ENCODE peak calls at places on chromosomes 16 and 17, in ten cellular contexts. One of them, this sample, is unnamed.

GRCh38 chr17:74671031-74671771 is 41.5 kb downstream of the CD300LF start:
- DNase-seq in uterus: peak
- DNase-seq in GM23338: peak
- DNase-seq in LNCaP clone FGC: peak
- DNase-seq in body of pancreas: peak
- DNase-seq in breast epithelium: peak
- DNase-seq in cardiac fibroblast: peak
- DNase-seq in astrocyte of the cerebellum: peak
- DNase-seq in HAP-1: peak
- DNase-seq in A549: peak
- DNase-seq in this sample: peak

GRCh38 chr17:76676629-76677028 is 33.1 kb upstream of the ST6GALNAC1 start:
- DNase-seq in breast epithelium: no peak
- DNase-seq in cardiac fibroblast: no peak
- DNase-seq in HAP-1: no peak
- DNase-seq in uterus: no peak
- DNase-seq in A549: no peak
- DNase-seq in astrocyte of the cerebellum: no peak
- DNase-seq in GM23338: no peak
- DNase-seq in LNCaP clone FGC: no peak
- DNase-seq in body of pancreas: no peak
- DNase-seq in this sample: no peak

GRCh38 chr16:1788095-1788707 is 5.3 kb downstream of the IGFALS start:
- DNase-seq in body of pancreas: no peak
- DNase-seq in breast epithelium: no peak
- DNase-seq in A549: no peak
- DNase-seq in cardiac fibroblast: no peak
- DNase-seq in astrocyte of the cerebellum: no peak
- DNase-seq in uterus: no peak
- DNase-seq in LNCaP clone FGC: no peak
- DNase-seq in GM23338: no peak
- DNase-seq in HAP-1: no peak
- DNase-seq in this sample: peak

GRCh38 chr16:28292731-28293588 is 635 bp downstream of the SBK1 start:
- DNase-seq in LNCaP clone FGC: no peak
- DNase-seq in body of pancreas: peak
- DNase-seq in A549: no peak
- DNase-seq in astrocyte of the cerebellum: no peak
- DNase-seq in uterus: no peak
- DNase-seq in GM23338: peak
- DNase-seq in HAP-1: peak
- DNase-seq in breast epithelium: no peak
- DNase-seq in cardiac fibroblast: no peak
- DNase-seq in this sample: peak

GRCh38 chr17:29045734-29046133 is 2.8 kb downstream of the PIPOX start:
- DNase-seq in body of pancreas: no peak
- DNase-seq in HAP-1: no peak
- DNase-seq in GM23338: no peak
- DNase-seq in uterus: no peak
- DNase-seq in astrocyte of the cerebellum: no peak
- DNase-seq in A549: no peak
- DNase-seq in breast epithelium: no peak
- DNase-seq in LNCaP clone FGC: no peak
- DNase-seq in cardiac fibroblast: no peak
- DNase-seq in this sample: no peak

GRCh38 chr16:77723108-77723514 is 797 bp downstream of the NUDT7 start:
- DNase-seq in GM23338: no peak
- DNase-seq in uterus: peak
- DNase-seq in LNCaP clone FGC: no peak
- DNase-seq in astrocyte of the cerebellum: peak
- DNase-seq in body of pancreas: no peak
- DNase-seq in A549: no peak
- DNase-seq in cardiac fibroblast: peak
- DNase-seq in breast epithelium: no peak
- DNase-seq in HAP-1: no peak
- DNase-seq in this sample: no peak

GRCh38 chr17:29709861-29710849 is 87.4 kb upstream of the CORO6 start:
- DNase-seq in HAP-1: no peak
- DNase-seq in A549: no peak
- DNase-seq in GM23338: no peak
- DNase-seq in cardiac fibroblast: peak
- DNase-seq in body of pancreas: no peak
- DNase-seq in breast epithelium: no peak
- DNase-seq in uterus: no peak
- DNase-seq in astrocyte of the cerebellum: no peak
- DNase-seq in LNCaP clone FGC: no peak
- DNase-seq in this sample: no peak

GRCh38 chr16:54193656-54194007 is 93.0 kb downstream of the IRX3 start:
- DNase-seq in A549: peak
- DNase-seq in HAP-1: peak
- DNase-seq in LNCaP clone FGC: no peak
- DNase-seq in GM23338: peak
- DNase-seq in astrocyte of the cerebellum: peak
- DNase-seq in breast epithelium: peak
- DNase-seq in body of pancreas: peak
- DNase-seq in uterus: peak
- DNase-seq in cardiac fibroblast: peak
- DNase-seq in this sample: peak

GRCh38 chr17:15263680-15264079 is 1.4 kb downstream of the PMP22 start:
- DNase-seq in HAP-1: no peak
- DNase-seq in cardiac fibroblast: peak
- DNase-seq in astrocyte of the cerebellum: no peak
- DNase-seq in body of pancreas: no peak
- DNase-seq in uterus: no peak
- DNase-seq in LNCaP clone FGC: no peak
- DNase-seq in A549: no peak
- DNase-seq in GM23338: no peak
- DNase-seq in breast epithelium: no peak
- DNase-seq in this sample: no peak

GRCh38 chr16:72952404-72953301 is 95.3 kb downstream of the ZFHX3 start:
- DNase-seq in breast epithelium: no peak
- DNase-seq in A549: no peak
- DNase-seq in GM23338: no peak
- DNase-seq in astrocyte of the cerebellum: peak
- DNase-seq in cardiac fibroblast: peak
- DNase-seq in uterus: no peak
- DNase-seq in LNCaP clone FGC: peak
- DNase-seq in HAP-1: no peak
- DNase-seq in body of pancreas: no peak
- DNase-seq in this sample: no peak

GRCh38 chr17:64261422-64262124 is 1.5 kb downstream of the TEX2 start:
- DNase-seq in LNCaP clone FGC: no peak
- DNase-seq in body of pancreas: no peak
- DNase-seq in astrocyte of the cerebellum: no peak
- DNase-seq in A549: no peak
- DNase-seq in cardiac fibroblast: no peak
- DNase-seq in GM23338: no peak
- DNase-seq in breast epithelium: no peak
- DNase-seq in HAP-1: no peak
- DNase-seq in uterus: no peak
- DNase-seq in this sample: no peak

GRCh38 chr17:7956208-7956965 is 24.4 kb downstream of the CNTROB start:
- DNase-seq in astrocyte of the cerebellum: no peak
- DNase-seq in body of pancreas: no peak
- DNase-seq in A549: no peak
- DNase-seq in uterus: peak
- DNase-seq in breast epithelium: no peak
- DNase-seq in HAP-1: no peak
- DNase-seq in GM23338: no peak
- DNase-seq in cardiac fibroblast: peak
- DNase-seq in LNCaP clone FGC: no peak
- DNase-seq in this sample: no peak

GRCh38 chr17:55266958-55267688 is 2.4 kb downstream of the HLF start:
- DNase-seq in body of pancreas: no peak
- DNase-seq in GM23338: no peak
- DNase-seq in cardiac fibroblast: no peak
- DNase-seq in astrocyte of the cerebellum: no peak
- DNase-seq in HAP-1: no peak
- DNase-seq in uterus: no peak
- DNase-seq in breast epithelium: no peak
- DNase-seq in A549: no peak
- DNase-seq in LNCaP clone FGC: no peak
- DNase-seq in this sample: no peak
- H3K4me3 ChIP-seq in body of pancreas: no peak
- H3K4me3 ChIP-seq in GM23338: no peak
- H3K4me3 ChIP-seq in cardiac fibroblast: no peak
- H3K4me3 ChIP-seq in astrocyte of the cerebellum: no peak
- H3K4me3 ChIP-seq in HAP-1: no peak
- H3K4me3 ChIP-seq in uterus: peak
- H3K4me3 ChIP-seq in breast epithelium: peak
- H3K4me3 ChIP-seq in A549: no peak
- H3K4me3 ChIP-seq in LNCaP clone FGC: no peak
- H3K4me3 ChIP-seq in this sample: no peak

DNA sequence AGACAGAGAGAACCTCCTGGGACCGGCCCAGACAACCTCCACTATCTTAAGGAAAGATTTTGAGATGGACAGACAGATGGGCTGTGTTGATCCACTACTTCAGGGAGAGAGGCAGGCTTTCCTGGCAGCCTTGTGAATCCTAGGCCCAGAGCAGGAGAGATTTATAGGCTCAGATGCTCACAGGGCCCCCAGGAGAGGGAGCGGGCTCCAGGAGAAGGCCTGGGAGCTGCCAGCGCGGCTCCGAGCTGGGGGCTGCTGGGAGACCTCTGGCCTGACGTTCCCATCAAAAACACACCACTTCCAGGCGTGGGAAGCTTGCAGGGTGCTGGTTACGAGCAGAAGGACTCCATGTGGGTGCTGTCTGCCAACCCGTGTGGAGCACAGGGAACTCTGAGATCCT is 53.2 kb downstream of the MYH11 start:
- DNase-seq in A549: no peak
- DNase-seq in GM23338: no peak
- DNase-seq in HAP-1: no peak
- DNase-seq in cardiac fibroblast: no peak
- DNase-seq in uterus: peak
- DNase-seq in breast epithelium: no peak
- DNase-seq in body of pancreas: no peak
- DNase-seq in LNCaP clone FGC: no peak
- DNase-seq in astrocyte of the cerebellum: no peak
- DNase-seq in this sample: no peak
- H3K4me3 ChIP-seq in A549: no peak
- H3K4me3 ChIP-seq in GM23338: no peak
- H3K4me3 ChIP-seq in HAP-1: no peak
- H3K4me3 ChIP-seq in cardiac fibroblast: no peak
- H3K4me3 ChIP-seq in uterus: no peak
- H3K4me3 ChIP-seq in breast epithelium: no peak
- H3K4me3 ChIP-seq in body of pancreas: no peak
- H3K4me3 ChIP-seq in LNCaP clone FGC: no peak
- H3K4me3 ChIP-seq in astrocyte of the cerebellum: no peak
- H3K4me3 ChIP-seq in this sample: no peak

GRCh38 chr16:56617212-56618085 is 8.1 kb upstream of the MT1E start:
- DNase-seq in cardiac fibroblast: peak
- DNase-seq in uterus: peak
- DNase-seq in LNCaP clone FGC: no peak
- DNase-seq in HAP-1: no peak
- DNase-seq in breast epithelium: peak
- DNase-seq in astrocyte of the cerebellum: no peak
- DNase-seq in GM23338: peak
- DNase-seq in A549: no peak
- DNase-seq in body of pancreas: peak
- DNase-seq in this sample: peak
- H3K4me3 ChIP-seq in cardiac fibroblast: peak
- H3K4me3 ChIP-seq in uterus: peak
- H3K4me3 ChIP-seq in LNCaP clone FGC: no peak
- H3K4me3 ChIP-seq in HAP-1: no peak
- H3K4me3 ChIP-seq in breast epithelium: peak
- H3K4me3 ChIP-seq in astrocyte of the cerebellum: peak
- H3K4me3 ChIP-seq in GM23338: peak
- H3K4me3 ChIP-seq in A549: no peak
- H3K4me3 ChIP-seq in body of pancreas: peak
- H3K4me3 ChIP-seq in this sample: peak

GRCh38 chr17:83088451-83089321 is 9.3 kb downstream of the METRNL start:
- DNase-seq in astrocyte of the cerebellum: no peak
- DNase-seq in A549: no peak
- DNase-seq in breast epithelium: no peak
- DNase-seq in uterus: no peak
- DNase-seq in HAP-1: no peak
- DNase-seq in LNCaP clone FGC: no peak
- DNase-seq in GM23338: no peak
- DNase-seq in body of pancreas: no peak
- DNase-seq in cardiac fibroblast: no peak
- DNase-seq in this sample: no peak

GRCh38 chr17:83089322-83090156 is 10.1 kb downstream of the METRNL start:
- DNase-seq in HAP-1: no peak
- DNase-seq in LNCaP clone FGC: peak
- DNase-seq in body of pancreas: no peak
- DNase-seq in breast epithelium: no peak
- DNase-seq in astrocyte of the cerebellum: no peak
- DNase-seq in GM23338: no peak
- DNase-seq in A549: no peak
- DNase-seq in uterus: no peak
- DNase-seq in cardiac fibroblast: no peak
- DNase-seq in this sample: peak

GRCh38 chr17:83086907-83087787 is 7.7 kb downstream of the METRNL start:
- DNase-seq in A549: no peak
- DNase-seq in GM23338: no peak
- DNase-seq in body of pancreas: no peak
- DNase-seq in astrocyte of the cerebellum: no peak
- DNase-seq in breast epithelium: no peak
- DNase-seq in LNCaP clone FGC: no peak
- DNase-seq in HAP-1: no peak
- DNase-seq in cardiac fibroblast: no peak
- DNase-seq in uterus: no peak
- DNase-seq in this sample: peak

GRCh38 chr17:83086197-83086880 is 6.9 kb downstream of the METRNL start:
- DNase-seq in breast epithelium: no peak
- DNase-seq in body of pancreas: no peak
- DNase-seq in GM23338: no peak
- DNase-seq in HAP-1: no peak
- DNase-seq in astrocyte of the cerebellum: no peak
- DNase-seq in A549: no peak
- DNase-seq in uterus: no peak
- DNase-seq in LNCaP clone FGC: no peak
- DNase-seq in cardiac fibroblast: no peak
- DNase-seq in this sample: no peak

DNA sequence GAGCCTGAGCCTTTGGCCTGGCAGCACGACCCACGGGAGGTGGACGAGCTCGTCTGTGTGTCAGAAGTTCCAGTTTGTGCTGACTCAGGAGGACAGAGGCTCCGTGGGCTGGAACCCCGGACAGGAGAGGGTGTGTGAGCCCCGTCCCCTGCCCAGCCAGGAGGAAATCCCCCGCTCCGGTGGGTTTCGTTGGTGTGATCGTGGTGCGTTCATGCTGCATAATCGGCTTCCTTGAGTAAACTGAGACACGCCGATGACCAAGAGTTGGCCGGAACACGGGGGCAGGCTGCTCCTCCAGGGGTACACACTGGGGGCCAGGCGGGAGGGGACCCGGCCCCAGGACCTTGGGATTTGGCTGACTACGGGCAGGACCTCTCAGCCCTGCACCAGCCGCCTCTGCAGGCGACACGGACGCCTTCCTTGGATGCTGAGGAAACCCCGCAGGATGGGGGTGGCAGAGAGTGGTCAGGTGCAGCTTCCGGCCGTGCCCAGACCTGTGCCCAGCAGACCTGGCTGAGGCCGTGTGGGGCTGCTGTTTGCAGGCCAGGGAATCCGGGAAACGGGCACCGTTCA is 8.5 kb downstream of the METRNL start:
- DNase-seq in LNCaP clone FGC: no peak
- DNase-seq in astrocyte of the cerebellum: no peak
- DNase-seq in GM23338: no peak
- DNase-seq in body of pancreas: no peak
- DNase-seq in cardiac fibroblast: no peak
- DNase-seq in HAP-1: no peak
- DNase-seq in breast epithelium: no peak
- DNase-seq in A549: no peak
- DNase-seq in uterus: no peak
- DNase-seq in this sample: peak
- H3K4me3 ChIP-seq in LNCaP clone FGC: no peak
- H3K4me3 ChIP-seq in astrocyte of the cerebellum: no peak
- H3K4me3 ChIP-seq in GM23338: no peak
- H3K4me3 ChIP-seq in body of pancreas: no peak
- H3K4me3 ChIP-seq in cardiac fibroblast: no peak
- H3K4me3 ChIP-seq in HAP-1: no peak
- H3K4me3 ChIP-seq in breast epithelium: no peak
- H3K4me3 ChIP-seq in A549: no peak
- H3K4me3 ChIP-seq in uterus: no peak
- H3K4me3 ChIP-seq in this sample: no peak

This sample was measured in H7.